ENCODE peak calls at places on chromosomes 11 and 22, in six cellular contexts. W is right lobe of liver, R is body of pancreas, T is left lung, N is cardiac muscle cell, M is A549. X is an unnamed sample.

GRCh38 chr11:73939096-73939495 is 11.7 kb upstream of the DNAJB13 start:
- DNase-seq in W (no peak), R (no peak), T (no peak), N (no peak), M (no peak), X (no peak)

GRCh38 chr11:35141034-35141433 is 2.1 kb downstream of the CD44 start:
- DNase-seq in W (no peak), R (no peak), T (no peak), N (peak; percentile 25), M (no peak), X (no peak)

GRCh38 chr11:126352163-126352562 is 3.3 kb upstream of the ST3GAL4 start:
- DNase-seq in W (no peak), R (no peak), T (no peak), N (no peak), M (no peak), X (no peak)

GRCh38 chr11:129021295-129021694 is 78.6 kb upstream of the TP53AIP1 start:
- DNase-seq in W (no peak), R (no peak), T (no peak), N (no peak), M (no peak), X (no peak)

GRCh38 chr11:106177311-106177710 is 99.8 kb downstream of the AASDHPPT start:
- DNase-seq in W (no peak), R (peak; percentile 44), T (peak; percentile 20), N (no peak), M (no peak), X (no peak)

GRCh38 chr11:9901931-9902330 is 238.1 kb downstream of the SWAP70 start:
- DNase-seq in W (no peak), R (no peak), T (no peak), N (peak; percentile 9), M (no peak), X (no peak)

GRCh38 chr11:774873-775592 is 2.3 kb downstream of the GATD1 start:
- DNase-seq in W (no peak), R (peak; percentile 15), T (peak; percentile 74), N (no peak), M (no peak), X (peak; percentile 83)

GRCh38 chr11:78941226-78941851 is 366.7 kb upstream of the NARS2 start:
- DNase-seq in W (no peak), R (no peak), T (peak; percentile 64), N (peak; percentile 57), M (no peak), X (no peak)

GRCh38 chr11:27390959-27391326 is 27.9 kb upstream of the CCDC34 start:
- DNase-seq in W (no peak), R (no peak), T (no peak), N (no peak), M (no peak), X (no peak)

GRCh38 chr11:92180664-92181251 is 43.9 kb upstream of the FAT3 start:
- DNase-seq in W (no peak), R (no peak), T (no peak), N (no peak), M (no peak), X (no peak)

GRCh38 chr22:28801845-28802594 is 1.7 kb upstream of the XBP1 start:
- DNase-seq in W (peak; percentile 88), R (peak; percentile 82), T (no peak), N (no peak), M (no peak), X (no peak)

GRCh38 chr11:38791346-38791961 is 2193.4 kb upstream of the RAG2 start:
- DNase-seq in W (peak; percentile 47), R (peak; percentile 48), T (no peak), N (peak; percentile 88), M (peak; percentile 22), X (no peak)

GRCh38 chr11:24391165-24391564 is 105.7 kb upstream of the LUZP2 start:
- DNase-seq in W (no peak), R (no peak), T (no peak), N (no peak), M (no peak), X (no peak)

GRCh38 chr22:23820748-23821211 is 18.0 kb downstream of the DERL3 start:
- DNase-seq in W (peak; percentile 21), R (no peak), T (peak; percentile 48), N (no peak), M (no peak), X (no peak)

GRCh38 chr11:111815489-111815888 is 49.3 kb upstream of the PPP2R1B start:
- DNase-seq in W (no peak), R (no peak), T (no peak), N (no peak), M (no peak), X (no peak)

GRCh38 chr11:27460571-27460970 is 12.0 kb downstream of the LGR4 start:
- DNase-seq in W (no peak), R (peak; percentile 18), T (no peak), N (no peak), M (no peak), X (no peak)

GRCh38 chr11:115459563-115459962 is 44.7 kb downstream of the CADM1 start:
- DNase-seq in W (no peak), R (no peak), T (no peak), N (no peak), M (no peak), X (no peak)

GRCh38 chr11:68539370-68539769 is 78.8 kb downstream of the PPP6R3 start:
- DNase-seq in W (no peak), R (no peak), T (no peak), N (no peak), M (no peak), X (no peak)
- H3K4me1 ChIP-seq in W (no peaks in the 10 kb centered on the region), R (peaks cover 5% of the 10 kb centered on the region), T (peaks cover 12% of the 10 kb centered on the region), N (no peaks in the 10 kb centered on the region), M (peaks cover 21% of the 10 kb centered on the region), X (no peaks in the 10 kb centered on the region)

DNA sequence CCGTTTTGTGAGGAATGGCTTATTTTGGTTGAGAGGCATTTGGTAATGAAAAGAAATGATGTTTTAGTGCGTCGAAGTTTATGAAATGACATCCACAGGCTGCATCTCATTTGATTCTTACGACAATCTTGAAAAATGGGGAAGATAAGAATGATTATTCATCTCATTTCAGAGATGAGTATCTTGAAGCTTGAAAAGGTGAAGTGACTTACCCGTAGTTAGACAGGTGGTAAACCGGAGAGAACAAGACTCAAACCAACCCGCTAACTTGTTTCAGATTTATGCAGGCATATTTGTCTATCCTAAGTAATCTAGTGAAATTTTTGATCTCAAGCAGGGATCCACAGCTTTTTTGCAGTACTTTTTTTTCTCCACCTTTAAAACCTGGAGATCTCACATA is 9.1 kb upstream of the SORL1-AS1 start:
- DNase-seq in W (no peak), R (no peak), T (no peak), N (no peak), M (no peak), X (no peak)
- H3K4me3 ChIP-seq in W (no peak overlapping the region), R (no peak overlapping the region), T (no peak overlapping the region), N (no peak overlapping the region), M (no peak overlapping the region), X (no peak overlapping the region)

GRCh38 chr11:2234963-2235362 is 35.4 kb downstream of the ASCL2 start:
- DNase-seq in W (no peak), R (peak; percentile 6), T (peak; percentile 54), N (no peak), M (no peak), X (no peak)

GRCh38 chr11:2233693-2234455 is 36.5 kb downstream of the ASCL2 start:
- DNase-seq in W (no peak), R (no peak), T (no peak), N (no peak), M (no peak), X (no peak)

GRCh38 chr11:2240834-2241233 is 29.6 kb downstream of the ASCL2 start:
- DNase-seq in W (no peak), R (no peak), T (no peak), N (no peak), M (no peak), X (no peak)

GRCh38 chr11:2235588-2236326 is 34.6 kb downstream of the ASCL2 start:
- DNase-seq in W (no peak), R (no peak), T (no peak), N (no peak), M (no peak), X (no peak)

GRCh38 chr11:2237457-2238238 is 32.7 kb downstream of the ASCL2 start:
- DNase-seq in W (no peak), R (no peak), T (no peak), N (no peak), M (no peak), X (no peak)
- TF ChIP-seq CTCF in W (no peak), R (no peak), T (no peak), N (no peak), M (no peak), X (no peak)

DNA sequence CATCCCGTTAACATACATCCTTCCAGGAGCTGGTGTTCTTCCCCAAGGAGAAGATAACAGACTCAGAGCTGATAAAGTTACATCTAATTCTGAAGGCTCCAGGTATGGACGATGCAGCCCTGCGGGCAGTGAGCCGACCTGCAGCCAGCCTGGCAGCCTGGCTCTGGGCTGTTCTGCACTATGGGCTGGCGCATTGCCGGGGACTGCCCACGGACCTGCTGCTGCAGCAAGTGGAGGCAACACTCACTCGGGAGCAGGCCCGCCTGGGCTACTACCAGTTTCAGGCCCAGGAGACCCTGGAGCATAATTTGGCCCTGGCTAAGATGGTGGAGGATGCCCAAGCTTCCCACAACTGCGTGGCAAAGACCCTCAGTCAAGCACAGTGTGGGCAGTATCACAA is 39.7 kb downstream of the RRP8 start:
- DNase-seq in W (no peak), R (no peak), T (no peak), N (no peak), M (no peak), X (no peak)
- H3K4me1 ChIP-seq in W (no peaks in the 10 kb centered on the region), R (peaks cover 5% of the 10 kb centered on the region), T (no peaks in the 10 kb centered on the region), N (peaks cover 2% of the 10 kb centered on the region), M (peaks cover 4% of the 10 kb centered on the region), X (no peaks in the 10 kb centered on the region)

GRCh38 chr22:37334859-37335818 is 52.8 kb downstream of the CYTH4 start:
- DNase-seq in W (no peak), R (no peak), T (peak; percentile 71), N (no peak), M (no peak), X (no peak)
- H3K4me3 ChIP-seq in W (no peak overlapping the region), R (no peak overlapping the region), T (no peak overlapping the region), N (no peak overlapping the region), M (peak overlapping the region; percentile 35), X (no peak overlapping the region)